ENCODE peak calls at places on chromosome 4, in ten cellular contexts. W is bronchial epithelial cell, E is type B pancreatic cell, K is astrocyte, U is MCF 10A, B is lower leg skin, J is IMR-90, M is WTC11, X is fibroblast of pulmonary artery, N is activated B cell treated with CpG ODN at 0.5 μM for 24 hours. O is an unnamed sample.
A peak's percentile ranks its signal among the peaks of the same experiment; 100 is the strongest.

GRCh38 chr4:81747242-81747930 is 275.7 kb upstream of the RASGEF1B start:
- DNase-seq in N (no peak), J (no peak), K (no peak), B (no peak), M (no peak), X (no peak), W (no peak), U (no peak), E (no peak), O (no peak)

GRCh38 chr4:3303840-3304715 is 11.3 kb downstream of the RGS12 start:
- DNase-seq in K (no peak), W (no peak), M (no peak), J (no peak), E (no peak), X (no peak), U (no peak), N (no peak), B (peak; percentile 53), O (no peak)

GRCh38 chr4:113675731-113676707 is 85.5 kb downstream of the CAMK2D start:
- DNase-seq in N (no peak), E (no peak), M (no peak), K (no peak), W (peak; percentile 42), U (peak; percentile 70), J (peak; percentile 23), X (peak; percentile 79), B (no peak), O (no peak)

GRCh38 chr4:76779740-76780459 is 118.0 kb downstream of the SOWAHB start:
- DNase-seq in X (no peak), W (no peak), M (no peak), E (no peak), B (no peak), U (peak; percentile 36), N (no peak), K (peak; percentile 63), J (peak; percentile 78), O (no peak)

GRCh38 chr4:6177587-6178197 is 22.7 kb downstream of the JAKMIP1 start:
- DNase-seq in M (peak; percentile 34), K (no peak), U (no peak), W (no peak), B (no peak), N (no peak), X (no peak), E (no peak), J (no peak), O (no peak)

GRCh38 chr4:98861100-98861499 is 67.8 kb downstream of the EIF4E start:
- DNase-seq in K (no peak), E (no peak), M (no peak), J (no peak), N (no peak), B (no peak), X (no peak), U (no peak), W (no peak), O (no peak)

GRCh38 chr4:109433281-109434006 is at the start of gene SEC24B:
- DNase-seq in J (peak; percentile 62), M (peak; percentile 88), B (peak; percentile 98), X (peak; percentile 77), W (peak; percentile 59), U (peak; percentile 85), E (peak; percentile 90), N (peak; percentile 91), K (peak; percentile 57), O (peak; percentile 97)

GRCh38 chr4:2823671-2824328 is 19.8 kb upstream of the ADD1 start:
- DNase-seq in M (no peak), K (no peak), W (no peak), U (no peak), E (no peak), X (no peak), N (peak; percentile 13), B (peak; percentile 86), J (no peak), O (peak; percentile 85)

GRCh38 chr4:85474818-85475630 is at the start of gene ARHGAP24:
- DNase-seq in U (peak; percentile 99), X (peak; percentile 99), M (peak; percentile 87), J (peak; percentile 83), N (peak; percentile 79), B (peak; percentile 95), K (peak; percentile 96), W (peak; percentile 96), E (peak; percentile 81), O (no peak)
- TF ChIP-seq CTCF in U (no peak), X (no peak), M (no peak), J (no peak), N (no peak), B (no peak), K (no peak), W (peak; percentile 8), E (no peak), O (no peak)

DNA sequence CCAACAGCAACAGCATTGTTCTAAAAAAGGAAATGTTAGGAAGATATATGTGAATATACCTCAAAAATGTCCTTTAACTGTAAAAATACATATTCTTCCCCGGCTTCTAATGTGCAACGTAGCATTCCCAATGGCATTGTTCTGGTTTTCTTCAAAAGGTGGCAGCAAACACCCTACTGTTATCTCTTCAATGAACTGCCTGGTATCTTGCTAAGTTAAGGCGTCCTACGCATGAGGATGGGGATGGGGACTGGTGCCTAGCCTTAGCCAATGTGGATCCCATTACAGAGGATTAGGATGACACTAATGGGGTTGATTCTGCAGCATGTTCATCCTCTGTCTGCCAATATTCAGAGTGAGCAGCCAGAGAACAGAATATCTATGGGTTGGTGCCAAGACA is 334.9 kb upstream of the ADGRL3 start:
- DNase-seq in U (peak; percentile 5), X (peak; percentile 21), K (no peak), N (no peak), J (no peak), B (no peak), M (no peak), W (no peak), E (no peak), O (no peak)
- TF ChIP-seq CTCF in U (peak; percentile 20), X (peak; percentile 15), K (no peak), N (no peak), J (no peak), B (no peak), M (no peak), W (peak; percentile 13), E (peak; percentile 18), O (peak; percentile 70)

GRCh38 chr4:24731448-24731847 is 63.9 kb upstream of the SOD3 start:
- DNase-seq in B (no peak), J (no peak), N (no peak), U (no peak), X (no peak), M (no peak), E (no peak), W (no peak), K (no peak), O (no peak)

GRCh38 chr4:24734511-24734910 is 60.9 kb upstream of the SOD3 start:
- DNase-seq in K (peak; percentile 34), N (no peak), M (no peak), U (no peak), J (peak; percentile 7), B (no peak), W (no peak), X (peak; percentile 6), E (no peak), O (no peak)

GRCh38 chr4:24741915-24742314 is 53.5 kb upstream of the SOD3 start:
- DNase-seq in E (no peak), W (no peak), N (no peak), B (no peak), U (no peak), J (no peak), K (no peak), X (no peak), M (no peak), O (no peak)

GRCh38 chr4:24730256-24731001 is 64.9 kb upstream of the SOD3 start:
- DNase-seq in N (no peak), J (peak; percentile 54), X (peak; percentile 28), E (no peak), B (peak; percentile 92), M (no peak), K (peak; percentile 64), U (no peak), W (no peak), O (no peak)

DNA sequence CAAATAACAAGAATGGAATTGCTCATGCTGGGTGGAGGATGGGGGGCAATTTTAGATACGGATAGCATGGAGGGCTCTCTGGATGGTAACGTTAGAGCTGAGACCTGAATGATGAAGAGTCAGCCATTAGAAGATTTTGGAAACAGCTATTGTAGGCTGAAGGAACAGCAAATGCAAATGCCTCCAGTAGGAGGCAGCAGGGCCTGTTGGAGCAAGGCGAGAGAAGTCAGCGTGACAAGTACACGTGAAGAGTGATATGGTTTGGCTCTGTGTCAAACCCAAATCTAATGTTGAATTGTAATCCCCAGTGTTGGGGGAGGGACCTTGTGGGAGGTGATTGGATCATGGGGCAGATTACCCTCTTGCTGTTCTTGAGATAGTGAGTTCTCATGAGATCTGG is 59.3 kb upstream of the SOD3 start:
- DNase-seq in K (no peak), N (no peak), X (peak; percentile 51), J (peak; percentile 20), E (no peak), W (peak; percentile 48), U (peak; percentile 56), M (peak; percentile 31), B (no peak), O (no peak)
- TF ChIP-seq CTCF in K (peak; percentile 21), N (no peak), X (peak; percentile 57), J (peak; percentile 45), E (peak; percentile 48), W (peak; percentile 79), U (peak; percentile 58), M (peak; percentile 28), B (no peak), O (peak; percentile 61)

GRCh38 chr4:153467897-153468262 is 1.7 kb downstream of the TMEM131L start:
- DNase-seq in U (no peak), E (no peak), J (no peak), B (no peak), W (no peak), K (no peak), N (no peak), X (peak; percentile 30), M (no peak), O (no peak)

GRCh38 chr4:153467154-153467896 is 1.2 kb downstream of the TMEM131L start:
- DNase-seq in N (peak; percentile 82), X (no peak), B (no peak), U (peak; percentile 55), J (no peak), M (peak; percentile 71), E (no peak), W (peak; percentile 55), K (no peak), O (no peak)

GRCh38 chr4:153465922-153466636 is at the start of gene TMEM131L:
- DNase-seq in X (peak; percentile 64), M (peak; percentile 76), U (peak; percentile 66), K (no peak), E (peak; percentile 80), W (no peak), B (peak; percentile 90), J (peak; percentile 52), N (peak; percentile 67), O (no peak)

GRCh38 chr4:153466637-153467153 is 535 bp downstream of the TMEM131L start:
- DNase-seq in M (no peak), B (no peak), N (peak; percentile 64), W (no peak), E (no peak), K (no peak), U (no peak), X (no peak), J (no peak), O (no peak)

DNA sequence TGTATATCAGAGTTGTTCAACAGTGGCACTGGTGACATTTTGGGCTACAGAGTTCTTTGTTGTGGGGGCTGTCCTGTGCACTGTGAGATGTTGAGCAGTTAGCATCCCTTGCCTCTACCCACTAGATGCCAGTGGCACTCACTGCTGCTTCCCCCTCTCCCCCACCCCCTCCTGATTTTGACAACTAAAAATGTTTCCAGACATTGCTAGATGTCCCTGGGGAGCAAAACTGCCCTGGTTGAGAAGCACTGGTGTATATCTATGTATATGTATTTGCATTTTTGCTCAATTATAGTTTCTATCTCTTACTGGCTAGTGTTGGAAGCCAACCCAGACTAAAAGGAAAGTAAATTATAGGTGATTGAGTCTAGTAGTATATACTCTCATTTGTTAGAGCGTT is 2.4 kb downstream of the TMEM131L start:
- DNase-seq in M (no peak), B (no peak), U (no peak), K (no peak), W (no peak), N (no peak), X (no peak), E (no peak), J (no peak), O (no peak)
- TF ChIP-seq CTCF in M (no peak), B (no peak), U (no peak), K (no peak), W (no peak), N (no peak), X (no peak), E (no peak), J (no peak), O (no peak)